ENCODE peak calls at places on chromosomes 11 and 22, in five cellular contexts. I is SK-N-MC, D is spleen, B is GM23338, L is sigmoid colon. N is an unnamed sample.

GRCh38 chr11:15097411-15097810 is 17.3 kb upstream of the INSC start:
- DNase-seq in D (no peak), B (no peak), L (no peak), I (no peak), N (no peak)

GRCh38 chr11:131504199-131504949 is 134.0 kb downstream of the NTM start:
- DNase-seq in L (no peak), D (no peak), B (peak; percentile 89), I (no peak), N (no peak)

GRCh38 chr11:105392546-105392945 is 217.3 kb upstream of the GRIA4 start:
- DNase-seq in D (no peak), L (no peak), B (no peak), I (no peak), N (no peak)

GRCh38 chr22:50716291-50717024 is 21.5 kb upstream of the ACR start:
- DNase-seq in D (no peak), B (no peak), L (no peak), I (no peak), N (no peak)

GRCh38 chr22:49218142-49218541 is 609.5 kb downstream of the BRD1 start:
- DNase-seq in B (no peak), I (no peak), L (peak; percentile 13), D (no peak), N (no peak)

GRCh38 chr22:44085743-44086741 is 61.9 kb downstream of the PARVB start:
- DNase-seq in D (no peak), L (peak; percentile 90), I (no peak), B (peak; percentile 77), N (peak; percentile 57)

GRCh38 chr11:22516136-22516535 is 109.5 kb downstream of the FANCF start:
- DNase-seq in I (no peak), B (no peak), L (no peak), D (no peak), N (no peak)

GRCh38 chr11:61168292-61168691 is 7.1 kb upstream of the VPS37C start:
- DNase-seq in I (no peak), B (no peak), L (no peak), D (no peak), N (no peak)

GRCh38 chr22:20571531-20572007 is 64.2 kb downstream of the MED15 start:
- DNase-seq in L (no peak), I (no peak), B (peak; percentile 72), D (peak; percentile 89), N (peak; percentile 64)

GRCh38 chr11:11569936-11570491 is 51.8 kb downstream of the GALNT18 start:
- DNase-seq in B (no peak), I (no peak), D (peak; percentile 84), L (peak; percentile 81), N (no peak)

GRCh38 chr11:11757871-11758270 is 83.9 kb upstream of the USP47 start:
- DNase-seq in L (no peak), B (no peak), D (no peak), I (no peak), N (no peak)

GRCh38 chr11:3170756-3171670 is 5.9 kb upstream of the OSBPL5 start:
- DNase-seq in L (no peak), B (no peak), D (peak; percentile 64), I (no peak), N (peak; percentile 6)

GRCh38 chr11:75474878-75475766 is 42.1 kb upstream of the KLHL35 start:
- DNase-seq in L (no peak), B (peak; percentile 95), D (peak; percentile 87), I (no peak), N (peak; percentile 67)

GRCh38 chr11:66700337-66700736 is 22.6 kb upstream of the RBM4B start:
- DNase-seq in D (no peak), L (no peak), I (no peak), B (no peak), N (no peak)

GRCh38 chr11:59145534-59145933 is 2.9 kb downstream of the FAM111A start:
- DNase-seq in I (no peak), L (no peak), D (no peak), B (no peak), N (no peak)

GRCh38 chr11:48007677-48008076 is 27.3 kb downstream of the PTPRJ start:
- DNase-seq in D (peak; percentile 78), I (no peak), L (no peak), B (no peak), N (no peak)

GRCh38 chr11:45489281-45489906 is 176.0 kb downstream of the CHST1 start:
- DNase-seq in D (no peak), B (peak; percentile 63), L (peak; percentile 12), I (no peak), N (no peak)

GRCh38 chr22:27504854-27505253 is 296.7 kb downstream of the MN1 start:
- DNase-seq in I (no peak), D (no peak), B (no peak), L (no peak), N (no peak)

DNA sequence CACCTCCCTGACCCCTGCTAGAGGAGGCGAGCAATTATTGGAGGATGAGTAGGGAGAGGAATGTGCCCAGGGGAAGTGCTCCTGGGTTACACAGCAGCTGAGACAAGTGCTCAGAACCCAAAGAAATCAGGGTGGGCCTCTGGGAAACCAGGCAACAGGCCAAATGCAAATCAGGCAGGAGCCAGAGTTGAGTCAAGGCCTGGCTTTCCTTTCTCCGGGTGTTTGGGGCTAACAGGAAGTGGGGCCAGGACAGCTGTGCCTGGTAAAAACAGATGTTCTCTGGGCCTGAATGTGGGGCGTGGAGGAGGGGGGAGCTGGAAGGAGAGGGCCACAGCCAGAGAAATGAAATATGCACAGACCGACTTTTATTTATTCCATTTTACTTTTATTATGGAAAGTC is 22.0 kb downstream of the MFNG start:
- DNase-seq in D (no peak), B (no peak), L (no peak), I (no peak), N (peak; percentile 62)
- TF ChIP-seq POLR2AphosphoS5 in D (no peak), B (no peak), L (no peak), I (no peak), N (no peak)

DNA sequence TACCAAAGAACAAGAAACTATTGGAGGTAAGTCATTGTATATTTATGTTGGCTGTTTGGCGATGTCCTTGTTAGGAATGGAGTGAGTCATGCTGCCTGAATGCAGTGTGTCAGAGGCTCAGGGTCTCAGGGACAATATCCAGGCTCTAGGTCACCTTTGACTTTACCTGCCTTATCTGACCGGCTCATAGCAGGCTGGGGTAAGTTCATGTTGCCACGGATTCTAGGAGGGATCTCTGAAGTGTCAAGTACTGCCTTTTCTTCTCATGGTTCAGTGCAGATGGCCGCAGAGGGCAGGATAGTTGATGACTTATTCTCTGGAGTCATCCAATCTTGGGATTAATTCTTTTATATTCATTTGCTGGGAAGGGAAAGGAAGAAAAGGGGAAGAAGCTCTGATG is 53.2 kb downstream of the SPON1 start:
- DNase-seq in D (no peak), L (no peak), I (no peak), B (peak; percentile 25), N (no peak)
- TF ChIP-seq POLR2AphosphoS5 in D (no peak), L (no peak), I (no peak), B (no peak), N (no peak)

DNA sequence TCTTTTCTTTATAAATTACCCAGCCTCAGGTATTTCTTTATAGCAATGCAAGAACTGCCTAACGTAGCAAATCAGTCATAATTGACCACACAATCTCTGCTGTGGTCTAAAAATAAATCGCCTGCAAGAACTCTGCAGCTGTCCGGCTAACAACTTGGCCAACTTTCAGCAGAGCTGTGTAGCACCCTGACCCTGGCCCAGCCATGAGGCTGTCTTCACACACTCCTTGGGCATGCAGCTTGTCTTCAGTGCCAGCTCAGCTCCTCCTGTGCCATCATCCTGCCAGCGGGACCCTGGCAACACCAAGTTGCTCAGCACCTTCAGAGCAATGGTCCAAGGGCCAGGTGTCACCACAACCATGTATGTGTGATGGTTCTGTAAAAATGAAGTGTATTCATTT is 355.6 kb downstream of the OPCML start:
- DNase-seq in B (no peak), D (no peak), I (no peak), L (no peak), N (no peak)
- TF ChIP-seq POLR2AphosphoS5 in B (no peak), D (no peak), I (no peak), L (no peak), N (no peak)

GRCh38 chr11:111366560-111367410 is 12.3 kb downstream of the POU2AF1 start:
- DNase-seq in L (no peak), D (no peak), B (no peak), I (no peak), N (no peak)

GRCh38 chr11:111364503-111364902 is 14.6 kb downstream of the POU2AF1 start:
- DNase-seq in L (no peak), I (no peak), B (no peak), D (no peak), N (no peak)

GRCh38 chr11:111367411-111368284 is 11.4 kb downstream of the POU2AF1 start:
- DNase-seq in I (no peak), L (no peak), D (no peak), B (no peak), N (no peak)

GRCh38 chr11:111363985-111364384 is 15.1 kb downstream of the POU2AF1 start:
- DNase-seq in B (no peak), D (no peak), I (no peak), L (no peak), N (no peak)

GRCh38 chr11:111365722-111366559 is 13.1 kb downstream of the POU2AF1 start:
- DNase-seq in D (no peak), B (no peak), L (no peak), I (no peak), N (no peak)
- TF ChIP-seq POLR2AphosphoS5 in D (no peak), B (no peak), L (no peak), I (no peak), N (no peak)

GRCh38 chr22:31676700-31677099 is 14.7 kb upstream of the PISD start:
- DNase-seq in D (peak; percentile 98), L (peak; percentile 96), B (peak; percentile 98), I (no peak), N (peak; percentile 78)
- TF ChIP-seq POLR2AphosphoS5 in D (peak; percentile 93), L (no peak), B (no peak), I (no peak), N (no peak)

GRCh38 chr11:119585038-119585666 is 143.8 kb downstream of the NECTIN1 start:
- DNase-seq in I (no peak), D (no peak), L (no peak), B (peak; percentile 65), N (no peak)
- TF ChIP-seq POLR2AphosphoS5 in I (peak; percentile 8), D (no peak), L (no peak), B (peak; percentile 27), N (no peak)

GRCh38 chr22:41928416-41929157 is 2.0 kb upstream of the TNFRSF13C start:
- DNase-seq in B (peak; percentile 30), L (no peak), D (peak; percentile 83), I (no peak), N (no peak)
- TF ChIP-seq POLR2AphosphoS5 in B (no peak), L (no peak), D (peak; percentile 41), I (no peak), N (no peak)